ENCODE peak calls at places on chromosomes 16 and 17, in seven cellular contexts. R is natural killer cell, V is body of pancreas, P is heart right ventricle, S is thoracic aorta, Z is BJ, Y is omental fat pad. I is an unnamed sample.
A peak's percentile ranks its signal among the peaks of the same experiment; 100 is the strongest.

GRCh38 chr16:72990003-72990521 is 57.9 kb downstream of the ZFHX3 start:
- DNase-seq in S (peak; percentile 73), V (peak; percentile 60), Z (peak; percentile 61), P (peak; percentile 51), R (no peak), Y (peak; percentile 32), I (no peak)

GRCh38 chr17:59769891-59770290 is 62.4 kb downstream of the VMP1 start:
- DNase-seq in R (no peak), P (no peak), V (no peak), Y (no peak), S (no peak), Z (no peak), I (no peak)

GRCh38 chr17:51017270-51017669 is 103.4 kb downstream of the SPAG9 start:
- DNase-seq in S (no peak), P (no peak), V (no peak), R (no peak), Z (no peak), Y (no peak), I (no peak)

GRCh38 chr17:78010759-78011158 is 52.3 kb downstream of the TNRC6C start:
- DNase-seq in V (no peak), P (no peak), R (no peak), Z (no peak), Y (no peak), S (no peak), I (no peak)

GRCh38 chr17:81241648-81242420 is 2.7 kb downstream of the NDUFAF8 start:
- DNase-seq in V (peak; percentile 51), Y (peak; percentile 52), Z (no peak), S (no peak), R (peak; percentile 69), P (peak; percentile 60), I (no peak)

GRCh38 chr17:45345554-45346254 is 28.9 kb upstream of the MAP3K14 start:
- DNase-seq in Z (peak; percentile 98), V (peak; percentile 9), R (no peak), S (no peak), Y (no peak), P (no peak), I (no peak)

GRCh38 chr17:76501018-76501826 is at the start of gene RHBDF2:
- DNase-seq in Y (peak; percentile 75), Z (no peak), R (peak; percentile 98), S (peak; percentile 50), P (peak; percentile 94), V (peak; percentile 96), I (peak; percentile 93)

GRCh38 chr16:11583889-11584565 is 2.7 kb downstream of the LITAF start:
- DNase-seq in Y (no peak), Z (no peak), V (peak; percentile 59), P (no peak), R (no peak), S (no peak), I (no peak)

GRCh38 chr16:73350707-73351452 is 303.0 kb upstream of the ZFHX3 start:
- DNase-seq in Z (no peak), S (no peak), P (peak; percentile 22), R (no peak), V (no peak), Y (no peak), I (no peak)

GRCh38 chr17:76354747-76355310 is 1.1 kb upstream of the PRPSAP1 start:
- DNase-seq in V (no peak), P (no peak), R (no peak), S (no peak), Z (no peak), Y (no peak), I (no peak)

GRCh38 chr17:29124135-29124930 is 55.9 kb downstream of the MYO18A start:
- DNase-seq in Z (no peak), P (no peak), S (no peak), R (no peak), V (peak; percentile 63), Y (no peak), I (no peak)

GRCh38 chr17:35541434-35541833 is 4.0 kb upstream of the SLFN12L start:
- DNase-seq in V (no peak), Y (no peak), R (no peak), S (no peak), P (no peak), Z (no peak), I (no peak)

GRCh38 chr17:77461277-77462057 is 320.7 kb downstream of the SEC14L1 start:
- DNase-seq in Z (no peak), R (no peak), Y (no peak), P (no peak), S (no peak), V (no peak), I (no peak)

GRCh38 chr17:3969963-3970362 is 5.7 kb upstream of the ATP2A3 start:
- DNase-seq in R (no peak), V (no peak), P (no peak), S (no peak), Z (no peak), Y (no peak), I (no peak)

GRCh38 chr17:60154616-60155426 is 5.0 kb downstream of the CA4 start:
- DNase-seq in R (no peak), S (no peak), Y (no peak), P (peak; percentile 42), Z (peak; percentile 46), V (peak; percentile 34), I (no peak)

GRCh38 chr17:5868916-5869475 is 201.2 kb upstream of the WSCD1 start:
- DNase-seq in Z (no peak), P (no peak), V (no peak), R (no peak), S (no peak), Y (no peak), I (no peak)

GRCh38 chr17:72614476-72614870 is 478.0 kb downstream of the SLC39A11 start:
- DNase-seq in P (no peak), S (no peak), Y (no peak), Z (no peak), R (no peak), V (no peak), I (no peak)

GRCh38 chr17:40038882-40039513 is 15.2 kb downstream of the MED24 start:
- DNase-seq in Z (peak; percentile 69), R (no peak), V (peak; percentile 81), P (peak; percentile 54), Y (no peak), S (peak; percentile 55), I (no peak)

GRCh38 chr17:79936661-79937434 is 97.6 kb upstream of the CBX4 start:
- DNase-seq in R (no peak), Y (no peak), V (no peak), S (no peak), Z (no peak), P (peak; percentile 15), I (no peak)

GRCh38 chr17:66426397-66427033 is 124.1 kb downstream of the PRKCA start:
- DNase-seq in R (no peak), V (peak; percentile 13), Y (no peak), P (no peak), Z (no peak), S (no peak), I (no peak)
- TF ChIP-seq CTCF in R (peak; percentile 42), V (peak; percentile 34), Y (no peak), P (peak; percentile 13), Z (no peak), S (no peak), I (peak; percentile 32)

GRCh38 chr17:27526603-27527002 is 70.4 kb downstream of the KSR1 start:
- DNase-seq in P (no peak), V (peak; percentile 77), S (no peak), R (no peak), Z (no peak), Y (no peak), I (no peak)

GRCh38 chr17:27531469-27531948 is 75.3 kb downstream of the KSR1 start:
- DNase-seq in V (no peak), Y (no peak), P (no peak), S (no peak), Z (no peak), R (no peak), I (no peak)

GRCh38 chr17:27530791-27531391 is 74.6 kb downstream of the KSR1 start:
- DNase-seq in R (no peak), Z (no peak), V (peak; percentile 59), S (no peak), P (no peak), Y (no peak), I (no peak)

GRCh38 chr17:27532269-27533067 is 76.2 kb downstream of the KSR1 start:
- DNase-seq in P (no peak), S (no peak), Z (no peak), R (no peak), Y (no peak), V (peak; percentile 90), I (no peak)

GRCh38 chr17:27529230-27529796 is 73.1 kb downstream of the KSR1 start:
- DNase-seq in P (no peak), Y (no peak), Z (no peak), R (no peak), S (no peak), V (peak; percentile 80), I (no peak)
- TF ChIP-seq CTCF in P (no peak), Y (no peak), Z (no peak), R (no peak), S (no peak), V (peak; percentile 9), I (no peak)

DNA sequence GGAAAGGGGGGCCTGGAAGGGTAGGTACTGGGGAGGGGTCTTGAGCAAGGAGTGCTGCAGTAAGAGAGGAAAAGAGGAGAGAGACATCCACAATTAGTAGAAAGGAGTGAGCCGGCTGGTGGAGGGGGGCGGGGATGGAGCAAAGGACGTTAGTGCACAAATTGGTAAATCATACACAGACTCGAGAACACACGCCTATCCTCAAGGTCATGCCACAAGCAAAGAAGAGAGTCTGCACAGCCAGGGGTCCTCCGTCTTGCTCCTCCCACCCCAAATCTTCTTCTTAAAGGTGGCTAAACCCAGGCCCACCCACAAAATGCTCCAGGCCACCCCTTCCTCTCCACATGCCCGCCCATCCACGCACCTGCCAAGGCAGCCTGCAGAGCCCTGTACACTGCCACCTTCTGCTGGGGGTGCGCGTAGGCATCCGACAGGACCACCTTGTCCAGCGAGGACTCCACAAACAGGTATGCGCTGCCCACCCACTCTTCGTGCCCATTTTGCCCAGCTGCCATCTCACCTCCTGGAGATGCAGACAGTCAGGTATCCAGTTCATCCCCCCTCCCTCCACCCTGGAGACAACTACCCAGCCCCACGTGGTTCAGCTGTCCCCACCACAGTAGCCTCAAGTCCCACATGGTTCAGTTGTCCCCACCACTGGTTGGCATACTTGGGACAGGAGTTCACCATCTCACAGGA is 3.4 kb downstream of the TRADD start:
- DNase-seq in P (no peak), V (no peak), Z (no peak), S (no peak), R (no peak), Y (no peak), I (no peak)
- TF ChIP-seq CTCF in P (no peak), V (no peak), Z (no peak), S (no peak), R (no peak), Y (no peak), I (no peak)

DNA sequence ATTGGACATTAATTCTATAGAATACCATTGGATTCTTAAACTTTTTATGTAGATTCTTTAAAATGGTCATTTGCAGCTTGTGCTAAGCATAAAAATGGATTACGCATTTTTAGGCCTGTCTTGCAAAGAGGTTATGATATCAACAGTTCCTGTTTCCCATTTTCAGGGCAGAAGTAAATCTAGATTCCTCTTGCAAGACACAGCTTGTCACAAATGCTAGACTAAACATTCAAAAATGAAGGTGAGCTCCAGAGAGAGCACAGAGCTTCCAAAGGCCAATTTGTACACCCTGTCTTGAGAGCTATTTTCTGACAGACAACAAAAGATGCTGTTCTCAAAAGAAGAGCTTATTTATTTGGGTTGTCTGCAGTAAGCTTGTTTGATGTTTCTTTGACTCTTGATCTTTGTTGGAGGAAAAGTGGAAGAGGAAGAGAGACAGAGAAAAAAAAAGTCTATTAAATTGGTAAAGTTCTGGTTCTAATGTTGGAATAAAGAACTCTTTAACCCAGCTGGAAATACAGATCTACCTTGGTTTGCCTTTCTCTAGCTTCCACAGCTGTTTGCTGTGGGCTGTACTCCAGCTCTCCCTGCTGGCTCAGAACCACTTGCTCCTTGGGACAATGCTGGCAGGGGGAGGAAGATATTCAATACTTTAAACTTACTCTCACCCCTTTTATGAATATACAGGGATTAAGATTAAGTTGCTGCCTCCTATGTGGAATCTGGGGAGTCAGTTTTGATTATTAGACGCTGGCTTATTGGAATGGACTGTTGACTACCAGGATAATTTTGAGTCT is 651.8 kb downstream of the CDH11 start:
- DNase-seq in V (no peak), R (no peak), S (no peak), P (peak; percentile 17), Y (no peak), Z (no peak), I (no peak)
- TF ChIP-seq CTCF in V (no peak), R (no peak), S (no peak), P (peak; percentile 7), Y (no peak), Z (peak; percentile 37), I (no peak)

I was measured in type B pancreatic cell.